ENCODE peak calls at places on chromosomes 4 and X, in ten cellular contexts. Z is cardiac fibroblast; D is AG10803; X is esophagus squamous epithelium; I is activated CD4-positive, CD25-positive, alpha-beta regulatory T cell treated with anti-CD3 and anti-CD28 coated beads, Interleukin-2, amount 50 U/mL, for 16 hours; W is stimulated activated CD8-positive, alpha-beta memory T cell treated with anti-CD3 and anti-CD28 coated beads, Interleukin-4, amount 100 ng/mL, for 24 hours; N is activated gamma-delta T cell treated with Interleukin-2 at 50 U/mL for 16 hours; O is stimulated activated CD4-positive, alpha-beta T cell treated with anti-CD3 and anti-CD28 coated beads, Interleukin-1b, Interleukin-23, amount 100 ng/mL, for 1 hour; R is Daoy; E is HFFc6. T is an unnamed sample.

GRCh38 chr4:16056681-16057400 is 27.0 kb downstream of the PROM1 start:
- DNase-seq in R (no peak), E (no peak), D (no peak), X (no peak), N (no peak), I (no peak), W (no peak), O (no peak), Z (no peak), T (no peak)

GRCh38 chr4:54169176-54169575 is 59.9 kb upstream of the PDGFRA start:
- DNase-seq in Z (peak; percentile 30), O (no peak), N (no peak), E (peak; percentile 44), I (no peak), R (no peak), D (peak; percentile 7), W (no peak), X (no peak), T (no peak)

GRCh38 chrX:46662188-46662587 is 88.6 kb downstream of the CHST7 start:
- DNase-seq in O (no peak), R (no peak), I (no peak), E (no peak), D (no peak), N (no peak), X (no peak), Z (no peak), W (no peak), T (no peak)

GRCh38 chr4:135497563-135498152 is 1296.1 kb upstream of the PABPC4L start:
- DNase-seq in I (no peak), W (no peak), D (no peak), Z (no peak), X (no peak), R (no peak), O (no peak), E (no peak), N (no peak), T (no peak)

GRCh38 chr4:55817691-55818090 is 1.9 kb upstream of the EXOC1L start:
- DNase-seq in Z (no peak), E (no peak), D (no peak), W (no peak), N (no peak), R (no peak), O (no peak), I (no peak), X (no peak), T (no peak)

GRCh38 chrX:57282568-57282967 is 3.9 kb upstream of the FAAH2 start:
- DNase-seq in I (no peak), R (no peak), O (no peak), X (no peak), W (no peak), Z (no peak), E (no peak), D (no peak), N (no peak), T (no peak)

GRCh38 chr4:145307763-145308430 is 127.5 kb upstream of the OTUD4 start:
- DNase-seq in O (no peak), Z (no peak), D (no peak), R (no peak), N (no peak), W (no peak), E (no peak), X (no peak), I (no peak), T (no peak)

GRCh38 chrX:136896121-136896914 is 15.8 kb upstream of the RBMX start:
- DNase-seq in I (no peak), R (no peak), O (no peak), E (no peak), N (no peak), Z (no peak), D (no peak), X (no peak), W (no peak), T (no peak)

GRCh38 chr4:81666491-81666890 is 194.8 kb upstream of the RASGEF1B start:
- DNase-seq in X (no peak), W (no peak), N (no peak), I (no peak), E (no peak), O (no peak), Z (no peak), D (no peak), R (no peak), T (no peak)

GRCh38 chrX:9132036-9132435 is 98.1 kb upstream of the FAM9B start:
- DNase-seq in X (no peak), N (no peak), O (no peak), R (no peak), E (no peak), W (no peak), I (no peak), Z (no peak), D (peak; percentile 29), T (no peak)

GRCh38 chrX:34300871-34301270 is 168.8 kb upstream of the FAM47A start:
- DNase-seq in I (no peak), D (peak; percentile 2), W (no peak), N (no peak), X (no peak), E (peak; percentile 29), R (peak; percentile 13), O (no peak), Z (peak; percentile 71), T (no peak)

GRCh38 chr4:186104114-186104894 is at the start of gene FAM149A:
- DNase-seq in Z (no peak), W (peak; percentile 21), X (no peak), R (peak; percentile 26), I (peak; percentile 7), D (no peak), E (no peak), N (peak; percentile 17), O (peak; percentile 43), T (no peak)

GRCh38 chr4:73707269-73707875 is 33.0 kb upstream of the CXCL8 start:
- DNase-seq in W (no peak), Z (no peak), I (no peak), E (no peak), D (no peak), R (peak; percentile 52), X (no peak), O (no peak), N (no peak), T (no peak)

GRCh38 chr4:10066704-10067651 is 45.7 kb upstream of the SLC2A9 start:
- DNase-seq in I (no peak), E (no peak), R (no peak), D (no peak), Z (no peak), N (no peak), X (no peak), W (no peak), O (no peak), T (no peak)

GRCh38 chrX:13257223-13258051 is 62.4 kb downstream of the ATXN3L start:
- DNase-seq in I (no peak), W (no peak), X (no peak), Z (no peak), N (no peak), R (no peak), D (no peak), O (no peak), E (no peak), T (no peak)